ENCODE peak calls at places on chromosomes 13 and 19, in seven cellular contexts. C is dorsolateral prefrontal cortex; F is IMR-90; Q is fibroblast of lung; I is CD4-positive, alpha-beta T cell; Z is pancreas; T is mammary epithelial cell. K is an unnamed sample.
A peak's percentile ranks its signal among the peaks of the same experiment; 100 is the strongest.

GRCh38 chr19:9295411-9295849 is 14.2 kb downstream of the ZNF699 start:
- DNase-seq in C (no peak), F (no peak), Q (no peak), I (no peak), Z (no peak), T (no peak), K (no peak)

GRCh38 chr13:111900390-111901180 is 166.4 kb upstream of the SOX1 start:
- DNase-seq in C (no peak), F (no peak), Q (no peak), I (no peak), Z (peak; percentile 0), T (no peak), K (no peak)

GRCh38 chr19:6287269-6287885 is 7.6 kb upstream of the MLLT1 start:
- DNase-seq in C (no peak), F (no peak), Q (peak; percentile 26), I (no peak), Z (no peak), T (no peak), K (no peak)

GRCh38 chr19:18208098-18208951 is 4.5 kb upstream of the RAB3A start:
- DNase-seq in C (no peak), F (peak; percentile 94), Q (peak; percentile 89), I (peak; percentile 33), Z (no peak), T (no peak), K (no peak)

GRCh38 chr13:84446972-84447700 is 564.9 kb upstream of the SLITRK1 start:
- DNase-seq in C (no peak), F (no peak), Q (peak; percentile 43), I (no peak), Z (no peak), T (no peak), K (no peak)

GRCh38 chr13:44396963-44397580 is 23.4 kb downstream of the SERP2 start:
- DNase-seq in C (no peak), F (peak; percentile 26), Q (peak; percentile 73), I (no peak), Z (no peak), T (no peak), K (no peak)

GRCh38 chr13:97127842-97128241 is 94.3 kb upstream of the MBNL2 start:
- DNase-seq in C (no peak), F (no peak), Q (no peak), I (no peak), Z (no peak), T (no peak), K (no peak)

GRCh38 chr19:48511800-48512503 is at the start of gene LMTK3:
- DNase-seq in C (peak; percentile 77), F (peak; percentile 56), Q (peak; percentile 22), I (peak; percentile 92), Z (no peak), T (no peak), K (no peak)

GRCh38 chr13:109655206-109655600 is 131.2 kb downstream of the IRS2 start:
- DNase-seq in C (no peak), F (no peak), Q (peak; percentile 28), I (no peak), Z (no peak), T (no peak), K (no peak)

GRCh38 chr13:90070362-90070761 is 1277.1 kb upstream of the MIR17HG start:
- DNase-seq in C (no peak), F (no peak), Q (peak; percentile 23), I (no peak), Z (no peak), T (no peak), K (no peak)

GRCh38 chr19:56671613-56671994 is at the start of gene ZNF835:
- DNase-seq in C (peak; percentile 98), F (no peak), Q (peak; percentile 70), I (peak; percentile 76), Z (peak; percentile 95), T (no peak), K (no peak)

GRCh38 chr13:73462241-73462640 is 403.4 kb downstream of the KLF5 start:
- DNase-seq in C (no peak), F (peak; percentile 6), Q (no peak), I (no peak), Z (no peak), T (no peak), K (no peak)

GRCh38 chr19:56661248-56661647 is 10.3 kb downstream of the ZNF835 start:
- DNase-seq in C (no peak), F (no peak), Q (no peak), I (no peak), Z (no peak), T (no peak), K (no peak)

GRCh38 chr13:24348797-24349515 is 39.6 kb downstream of the C1QTNF9 start:
- DNase-seq in C (no peak), F (no peak), Q (no peak), I (no peak), Z (peak; percentile 95), T (peak; percentile 60), K (peak; percentile 68)

GRCh38 chr19:14203258-14203657 is 2.7 kb downstream of the ADGRL1 start:
- DNase-seq in C (no peak), F (no peak), Q (no peak), I (peak; percentile 27), Z (no peak), T (no peak), K (no peak)

DNA sequence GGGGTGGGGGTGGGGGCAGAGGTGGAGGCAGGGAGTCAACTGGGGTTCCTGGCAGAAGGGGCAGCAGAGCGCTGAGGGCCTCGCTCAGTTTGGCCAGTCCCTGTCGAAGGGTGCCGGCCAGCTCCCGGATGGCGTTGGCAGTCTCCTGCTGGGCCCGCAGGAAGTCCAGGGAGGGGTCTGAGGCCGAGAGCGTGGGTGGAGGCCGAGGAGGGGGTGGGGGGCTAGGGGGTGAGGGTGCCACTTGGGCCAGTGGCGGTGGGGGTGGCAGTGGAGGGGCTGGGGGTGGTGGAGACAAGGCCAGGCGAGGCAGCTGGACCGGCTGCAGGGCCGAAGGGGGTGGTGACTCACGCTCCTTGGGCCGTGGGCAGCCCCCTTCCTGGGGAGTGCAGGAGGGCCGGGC is 4.9 kb upstream of the IRF2BP1 start:
- DNase-seq in C (no peak), F (no peak), Q (no peak), I (no peak), Z (no peak), T (no peak), K (no peak)
- H3K27ac ChIP-seq in C (no peak overlapping the region), F (no peak overlapping the region), Q (no peak overlapping the region), I (no peak overlapping the region), Z (no peak overlapping the region), T (no peak overlapping the region), K (no peak overlapping the region)

GRCh38 chr19:19459707-19460251 is 54.3 kb downstream of the GATAD2A start:
- DNase-seq in C (no peak), F (peak; percentile 87), Q (peak; percentile 58), I (peak; percentile 69), Z (no peak), T (no peak), K (no peak)

GRCh38 chr19:19459099-19459498 is 53.6 kb downstream of the GATAD2A start:
- DNase-seq in C (no peak), F (peak; percentile 73), Q (peak; percentile 71), I (no peak), Z (no peak), T (no peak), K (no peak)

GRCh38 chr19:19461306-19461670 is 54.1 kb downstream of the TSSK6 start:
- DNase-seq in C (no peak), F (no peak), Q (no peak), I (no peak), Z (no peak), T (no peak), K (no peak)

GRCh38 chr19:19460761-19461265 is 54.5 kb downstream of the TSSK6 start:
- DNase-seq in C (no peak), F (peak; percentile 30), Q (no peak), I (peak; percentile 48), Z (no peak), T (no peak), K (no peak)

DNA sequence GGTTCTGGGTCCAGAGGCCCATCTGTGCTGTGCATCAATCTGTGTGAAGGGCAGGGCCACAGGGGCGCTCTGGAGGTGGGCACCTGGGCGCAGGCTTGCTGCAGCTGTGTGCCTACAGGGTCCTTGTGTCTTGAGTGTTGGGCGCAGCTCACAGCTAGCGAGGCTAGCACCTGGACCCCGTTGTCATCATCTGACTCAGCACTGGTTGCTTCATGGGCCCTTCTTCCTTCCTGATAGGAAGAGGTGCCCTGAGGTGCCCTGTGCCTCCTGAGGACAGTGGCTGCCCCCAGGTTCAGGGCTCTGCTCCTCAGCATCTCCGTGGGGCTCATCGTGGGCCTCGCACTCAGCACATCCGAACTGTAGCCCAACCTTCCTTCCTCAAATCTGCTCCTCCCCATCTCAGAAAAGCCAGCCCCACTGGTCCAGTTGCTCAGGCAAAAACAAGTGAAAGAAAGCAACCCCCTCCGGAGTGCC is 54.8 kb downstream of the GATAD2A start:
- DNase-seq in C (no peak), F (peak; percentile 40), Q (no peak), I (no peak), Z (no peak), T (no peak), K (no peak)
- H3K27ac ChIP-seq in C (no peak overlapping the region), F (peak overlapping the region; percentile 88), Q (peak overlapping the region; percentile 90), I (peak overlapping the region; percentile 91), Z (peak overlapping the region; percentile 63), T (no peak overlapping the region), K (peak overlapping the region; percentile 73)

GRCh38 chr19:5170329-5170745 is 170.3 kb downstream of the PTPRS start:
- DNase-seq in C (no peak), F (no peak), Q (no peak), I (no peak), Z (no peak), T (no peak), K (no peak)
- H3K27ac ChIP-seq in C (no peak overlapping the region), F (no peak overlapping the region), Q (no peak overlapping the region), I (no peak overlapping the region), Z (no peak overlapping the region), T (no peak overlapping the region), K (no peak overlapping the region)

GRCh38 chr13:33249066-33249465 is 36.5 kb downstream of the STARD13 start:
- DNase-seq in C (no peak), F (peak; percentile 81), Q (no peak), I (no peak), Z (no peak), T (peak; percentile 74), K (no peak)

GRCh38 chr13:33242984-33243617 is 42.5 kb downstream of the STARD13 start:
- DNase-seq in C (no peak), F (no peak), Q (no peak), I (no peak), Z (no peak), T (no peak), K (no peak)

GRCh38 chr13:33244907-33245287 is 40.7 kb downstream of the STARD13 start:
- DNase-seq in C (no peak), F (no peak), Q (no peak), I (no peak), Z (no peak), T (no peak), K (peak; percentile 36)

GRCh38 chr13:33245505-33245904 is 40.0 kb downstream of the STARD13 start:
- DNase-seq in C (no peak), F (no peak), Q (no peak), I (no peak), Z (no peak), T (no peak), K (no peak)

DNA sequence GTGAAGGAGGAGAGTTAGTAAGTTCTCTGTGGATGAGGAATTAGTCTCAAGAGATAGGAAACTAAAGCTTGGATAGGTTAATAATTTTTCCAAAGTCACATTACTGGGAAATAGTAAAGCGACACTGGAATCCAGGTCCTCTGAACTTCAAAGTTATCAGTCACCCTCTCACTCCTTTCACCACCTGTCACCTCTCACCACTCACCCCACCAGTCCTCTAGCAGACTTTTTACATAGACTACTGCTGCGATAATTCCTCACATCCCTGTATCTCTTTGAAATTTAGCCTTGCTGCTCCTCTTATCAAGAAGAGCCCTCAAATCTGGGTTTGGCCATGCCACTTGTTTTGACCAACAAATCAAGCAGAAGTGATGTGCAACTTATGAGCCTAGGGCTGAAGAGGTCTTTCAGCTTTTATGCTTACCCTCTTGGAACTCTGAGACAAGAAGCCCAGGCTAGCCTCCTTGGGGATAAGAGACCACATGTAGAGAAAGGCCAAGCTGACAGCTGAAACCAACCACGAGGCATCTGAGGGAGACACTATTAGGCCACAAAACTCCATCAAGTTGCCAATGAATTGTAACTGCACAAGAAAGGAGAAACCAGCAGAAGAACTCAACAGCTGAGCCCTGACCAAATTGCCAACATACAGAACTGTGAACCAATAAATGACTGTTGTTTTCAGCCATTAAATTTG is 41.2 kb downstream of the STARD13 start:
- DNase-seq in C (no peak), F (no peak), Q (no peak), I (no peak), Z (no peak), T (no peak), K (no peak)
- H3K27ac ChIP-seq in C (no peak overlapping the region), F (peak overlapping the region; percentile 8), Q (no peak overlapping the region), I (no peak overlapping the region), Z (no peak overlapping the region), T (no peak overlapping the region), K (peak overlapping the region; percentile 43)